ENCODE peak calls at places on chromosomes 5 and 9, in eight cellular contexts. K, S, C, G, N, O, W and M are unnamed samples.

GRCh38 chr5:172005708-172006377 is 595 bp downstream of the FBXW11 start:
- DNase-seq in K (no peak), S (peak; percentile 35), C (no peak), G (no peak), N (no peak), O (peak; percentile 13), W (peak; percentile 68), M (peak; percentile 60)

GRCh38 chr5:135569755-135570452 is 8.9 kb downstream of the CXCL14 start:
- DNase-seq in K (no peak), S (no peak), C (no peak), G (no peak), N (peak; percentile 36), O (no peak), W (no peak), M (peak; percentile 50)

GRCh38 chr5:147391781-147392180 is 118.1 kb downstream of the DPYSL3 start:
- DNase-seq in K (no peak), S (peak; percentile 33), C (no peak), G (no peak), N (peak; percentile 84), O (peak; percentile 75), W (no peak), M (no peak)

GRCh38 chr9:130167927-130168326 is 4.3 kb upstream of the NCS1 start:
- DNase-seq in K (no peak), S (no peak), C (no peak), G (no peak), N (no peak), O (no peak), W (no peak), M (no peak)

GRCh38 chr5:65483474-65484346 is 2.0 kb upstream of the ADAMTS6 start:
- DNase-seq in K (no peak), S (no peak), C (no peak), G (no peak), N (peak; percentile 86), O (no peak), W (no peak), M (no peak)

GRCh38 chr9:7976856-7977255 is 177.3 kb upstream of the DMAC1 start:
- DNase-seq in K (no peak), S (no peak), C (no peak), G (no peak), N (no peak), O (no peak), W (no peak), M (no peak)

GRCh38 chr9:115781361-115781760 is 372.2 kb upstream of the PAPPA start:
- DNase-seq in K (no peak), S (no peak), C (no peak), G (no peak), N (no peak), O (no peak), W (no peak), M (no peak)

GRCh38 chr9:35311891-35312639 is 150.3 kb downstream of the UNC13B start:
- DNase-seq in K (no peak), S (no peak), C (no peak), G (no peak), N (peak; percentile 19), O (peak; percentile 60), W (no peak), M (no peak)

GRCh38 chr5:120991569-120991968 is 527.5 kb downstream of the PRR16 start:
- DNase-seq in K (no peak), S (no peak), C (no peak), G (no peak), N (no peak), O (no peak), W (no peak), M (no peak)

GRCh38 chr9:4741365-4742031 is 496 bp upstream of the AK3 start:
- DNase-seq in K (no peak), S (no peak), C (no peak), G (no peak), N (no peak), O (peak; percentile 25), W (peak; percentile 75), M (no peak)

GRCh38 chr9:15142903-15143534 is 164.0 kb downstream of the TTC39B start:
- DNase-seq in K (no peak), S (no peak), C (no peak), G (no peak), N (peak; percentile 70), O (no peak), W (no peak), M (no peak)

GRCh38 chr5:78544531-78545200 is 103.9 kb downstream of the LHFPL2 start:
- DNase-seq in K (no peak), S (peak; percentile 57), C (no peak), G (no peak), N (peak; percentile 85), O (no peak), W (no peak), M (no peak)

GRCh38 chr5:134893748-134894505 is 11.0 kb upstream of the PCBD2 start:
- DNase-seq in K (no peak), S (no peak), C (no peak), G (no peak), N (no peak), O (no peak), W (no peak), M (no peak)

GRCh38 chr9:69295872-69296562 is 29.0 kb upstream of the ENTREP1 start:
- DNase-seq in K (no peak), S (peak; percentile 16), C (no peak), G (no peak), N (peak; percentile 2), O (peak; percentile 67), W (no peak), M (no peak)

GRCh38 chr5:93299596-93300308 is 281.3 kb downstream of the NR2F1-AS1 start:
- DNase-seq in K (no peak), S (no peak), C (no peak), G (no peak), N (no peak), O (no peak), W (no peak), M (no peak)

GRCh38 chr9:136666364-136667216 is 3.9 kb downstream of the EGFL7 start:
- DNase-seq in K (no peak), S (no peak), C (no peak), G (no peak), N (no peak), O (no peak), W (no peak), M (no peak)
- TF ChIP-seq POLR2A in K (no peak), S (no peak), C (no peak), G (no peak), N (no peak), O (no peak), W (no peak), M (no peak)

GRCh38 chr5:43033845-43034590 is 6.1 kb downstream of the ANXA2R start:
- DNase-seq in K (no peak), S (no peak), C (no peak), G (no peak), N (peak; percentile 45), O (no peak), W (no peak), M (no peak)
- H3K4me3 ChIP-seq in K (peak overlapping the region; percentile 17), S (peak overlapping the region; percentile 8), C (no peak overlapping the region), G (no peak overlapping the region), N (peak overlapping the region; percentile 32), O (peak overlapping the region; percentile 43), W (peak overlapping the region; percentile 25), M (no peak overlapping the region)

DNA sequence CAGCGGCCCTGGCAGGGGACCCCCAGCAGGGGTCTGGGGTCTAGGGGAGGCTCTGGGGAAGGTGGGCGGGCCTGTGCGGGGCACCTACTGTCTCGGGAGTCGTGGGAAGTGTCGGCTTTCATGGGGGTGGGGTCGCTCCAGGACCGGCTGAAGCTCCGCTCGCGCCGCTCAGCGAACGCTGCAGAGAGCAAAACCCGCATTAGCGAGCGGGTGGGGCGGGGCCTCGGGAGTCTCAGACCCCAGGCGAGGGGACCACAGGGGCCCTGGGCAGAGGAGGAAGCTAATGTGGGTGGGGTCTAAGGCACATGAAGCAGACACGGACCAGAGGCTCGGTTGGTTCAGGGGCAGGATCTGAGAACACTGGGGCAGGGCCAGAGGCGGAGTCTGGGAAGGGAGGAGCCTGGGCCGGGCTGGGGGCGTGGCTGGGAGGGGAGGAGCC is 5.5 kb downstream of the NSMF start:
- DNase-seq in K (no peak), S (peak; percentile 58), C (no peak), G (peak; percentile 64), N (peak; percentile 58), O (peak; percentile 64), W (peak; percentile 89), M (peak; percentile 74)
- TF ChIP-seq POLR2A in K (no peak), S (no peak), C (no peak), G (no peak), N (no peak), O (no peak), W (no peak), M (no peak)

DNA sequence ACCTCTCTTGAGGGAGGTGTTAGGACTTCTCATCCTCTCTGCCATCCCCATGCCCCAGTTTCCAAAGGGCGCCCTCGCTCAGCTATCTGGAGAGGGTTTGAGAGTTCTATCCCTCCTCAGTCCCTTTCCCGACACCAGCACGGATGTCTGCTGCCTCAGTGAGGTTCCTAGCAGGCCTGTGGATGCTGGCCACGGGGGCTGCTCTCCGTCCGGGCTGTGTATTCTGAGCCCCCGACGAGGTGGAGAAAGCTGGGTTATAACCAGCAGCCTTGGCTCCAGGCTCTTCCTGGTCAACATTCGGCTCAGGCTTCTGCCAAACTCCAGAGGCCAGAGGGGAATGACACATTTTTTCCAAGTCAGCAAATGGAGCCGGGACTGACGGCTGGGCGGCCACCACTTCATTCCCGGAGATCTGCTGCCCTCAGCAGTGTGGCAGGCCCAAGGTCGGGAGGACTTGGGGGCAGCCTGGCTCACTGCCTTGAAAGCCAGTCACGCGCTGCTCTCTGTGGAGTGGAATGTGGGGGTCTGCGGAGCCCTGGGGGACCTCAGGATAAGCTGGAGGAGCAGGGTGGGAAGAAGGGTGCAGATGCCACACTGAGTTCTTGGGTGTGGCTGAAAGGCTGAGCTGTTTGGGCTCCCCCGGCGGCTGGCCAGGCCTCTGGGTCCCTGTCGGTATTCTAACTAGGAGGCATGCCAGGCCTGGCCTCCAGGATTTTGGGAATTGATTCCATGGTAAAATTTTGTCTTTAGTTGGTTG is 27.4 kb downstream of the PTPA start:
- DNase-seq in K (peak; percentile 68), S (peak; percentile 57), C (no peak), G (peak; percentile 37), N (peak; percentile 40), O (peak; percentile 50), W (peak; percentile 74), M (peak; percentile 60)
- H3K4me3 ChIP-seq in K (peak overlapping the region; percentile 36), S (peak overlapping the region; percentile 42), C (no peak overlapping the region), G (peak overlapping the region; percentile 6), N (no peak overlapping the region), O (peak overlapping the region; percentile 58), W (peak overlapping the region; percentile 54), M (no peak overlapping the region)

GRCh38 chr9:136991993-136992818 is at the start of gene PAXX:
- DNase-seq in K (peak; percentile 92), S (peak; percentile 91), C (peak; percentile 60), G (peak; percentile 80), N (peak; percentile 82), O (peak; percentile 88), W (peak; percentile 97), M (peak; percentile 97)
- TF ChIP-seq POLR2A in K (no peak), S (no peak), C (peak; percentile 9), G (no peak), N (no peak), O (peak; percentile 40), W (no peak), M (peak; percentile 13)

GRCh38 chr5:73626814-73627313 is 868 bp downstream of the ARHGEF28 start:
- DNase-seq in K (no peak), S (no peak), C (no peak), G (no peak), N (no peak), O (no peak), W (no peak), M (no peak)
- H3K4me3 ChIP-seq in K (peak overlapping the region; percentile 54), S (no peak overlapping the region), C (peak overlapping the region; percentile 72), G (peak overlapping the region; percentile 63), N (peak overlapping the region; percentile 72), O (peak overlapping the region; percentile 60), W (peak overlapping the region; percentile 60), M (no peak overlapping the region)